ENCODE peak calls at places on chromosomes 1 and 21, in six cellular contexts. B, U, O, F, A and Q are unnamed samples.

GRCh38 chr21:45309069-45309521 is 21.4 kb upstream of the POFUT2 start:
- DNase-seq in B (peak; percentile 71), U (no peak), O (peak; percentile 83), F (no peak), A (peak; percentile 91), Q (peak; percentile 79)

GRCh38 chr1:67018574-67018973 is 35.4 kb downstream of the SLC35D1 start:
- DNase-seq in B (no peak), U (no peak), O (no peak), F (no peak), A (no peak), Q (peak; percentile 42)

GRCh38 chr1:156117414-156118174 is 3.1 kb downstream of the LMNA start:
- DNase-seq in B (peak; percentile 49), U (no peak), O (no peak), F (no peak), A (peak; percentile 60), Q (no peak)

GRCh38 chr1:154937051-154937987 is 800 bp upstream of the PMVK start:
- DNase-seq in B (peak; percentile 93), U (peak; percentile 81), O (peak; percentile 98), F (peak; percentile 92), A (peak; percentile 96), Q (peak; percentile 91)

GRCh38 chr1:1434131-1434811 is 1.2 kb upstream of the VWA1 start:
- DNase-seq in B (no peak), U (no peak), O (peak; percentile 26), F (no peak), A (peak; percentile 90), Q (peak; percentile 91)

GRCh38 chr21:45539046-45539795 is 3.0 kb downstream of the SLC19A1 start:
- DNase-seq in B (peak; percentile 81), U (no peak), O (no peak), F (no peak), A (peak; percentile 46), Q (no peak)

GRCh38 chr1:25026757-25027450 is 96.8 kb upstream of the RUNX3 start:
- DNase-seq in B (no peak), U (no peak), O (peak; percentile 62), F (no peak), A (no peak), Q (no peak)

GRCh38 chr1:193799948-193800690 is 613.7 kb upstream of the B3GALT2 start:
- DNase-seq in B (no peak), U (no peak), O (no peak), F (no peak), A (no peak), Q (peak; percentile 3)

GRCh38 chr1:242017580-242018233 is 18.8 kb upstream of the MAP1LC3C start:
- DNase-seq in B (no peak), U (no peak), O (peak; percentile 55), F (no peak), A (peak; percentile 61), Q (peak; percentile 57)

GRCh38 chr1:8439015-8439702 is 121.2 kb downstream of the SLC45A1 start:
- DNase-seq in B (peak; percentile 60), U (no peak), O (peak; percentile 93), F (peak; percentile 67), A (peak; percentile 93), Q (peak; percentile 95)

GRCh38 chr1:27571439-27572018 is 32.4 kb downstream of the AHDC1 start:
- DNase-seq in B (no peak), U (no peak), O (no peak), F (no peak), A (peak; percentile 78), Q (peak; percentile 78)

GRCh38 chr1:54464031-54464476 is 57.9 kb upstream of the SSBP3 start:
- DNase-seq in B (no peak), U (no peak), O (peak; percentile 23), F (no peak), A (no peak), Q (no peak)

GRCh38 chr1:205907794-205908193 is 35.5 kb downstream of the SLC26A9 start:
- DNase-seq in B (no peak), U (no peak), O (peak; percentile 61), F (no peak), A (no peak), Q (peak; percentile 75)

GRCh38 chr21:44998086-44998620 is 58.3 kb downstream of the SLX9 start:
- DNase-seq in B (no peak), U (no peak), O (no peak), F (no peak), A (peak; percentile 19), Q (no peak)

GRCh38 chr1:229070168-229070567 is 200.7 kb upstream of the RAB4A start:
- DNase-seq in B (no peak), U (peak; percentile 73), O (peak; percentile 32), F (peak; percentile 50), A (peak; percentile 90), Q (no peak)

GRCh38 chr1:32701421-32701911 is 1.1 kb downstream of the SYNC start:
- DNase-seq in B (peak; percentile 72), U (no peak), O (no peak), F (no peak), A (peak; percentile 68), Q (no peak)

GRCh38 chr1:198155253-198155652 is 1.5 kb upstream of the NEK7 start:
- DNase-seq in B (no peak), U (no peak), O (peak; percentile 75), F (no peak), A (no peak), Q (no peak)

GRCh38 chr1:71463144-71463543 is 382.3 kb upstream of the ZRANB2 start:
- DNase-seq in B (no peak), U (no peak), O (peak; percentile 0), F (no peak), A (no peak), Q (no peak)

GRCh38 chr1:71465093-71465492 is 384.3 kb upstream of the ZRANB2 start:
- DNase-seq in B (no peak), U (no peak), O (no peak), F (no peak), A (no peak), Q (no peak)

GRCh38 chr1:71462247-71462646 is 381.4 kb upstream of the ZRANB2 start:
- DNase-seq in B (no peak), U (no peak), O (no peak), F (no peak), A (no peak), Q (peak; percentile 49)

GRCh38 chr1:71461416-71461815 is 380.6 kb upstream of the ZRANB2 start:
- DNase-seq in B (no peak), U (no peak), O (no peak), F (peak; percentile 84), A (no peak), Q (no peak)

GRCh38 chr1:71464016-71464415 is 383.2 kb upstream of the ZRANB2 start:
- DNase-seq in B (no peak), U (no peak), O (no peak), F (no peak), A (no peak), Q (no peak)
- H3K4me3 ChIP-seq in B (no peak overlapping the region), U (no peak overlapping the region), O (no peak overlapping the region), F (no peak overlapping the region), A (no peak overlapping the region), Q (no peak overlapping the region)

GRCh38 chr1:81801834-81802531 is 1.2 kb downstream of the ADGRL2 start:
- DNase-seq in B (no peak), U (no peak), O (peak; percentile 66), F (no peak), A (peak; percentile 69), Q (peak; percentile 82)

GRCh38 chr1:81801032-81801833 is 499 bp downstream of the ADGRL2 start:
- DNase-seq in B (peak; percentile 54), U (no peak), O (peak; percentile 95), F (peak; percentile 31), A (peak; percentile 87), Q (peak; percentile 97)

GRCh38 chr1:81803423-81804103 is 2.8 kb downstream of the ADGRL2 start:
- DNase-seq in B (no peak), U (no peak), O (peak; percentile 32), F (no peak), A (no peak), Q (peak; percentile 88)

GRCh38 chr1:81804320-81804719 is 3.6 kb downstream of the ADGRL2 start:
- DNase-seq in B (no peak), U (no peak), O (no peak), F (no peak), A (no peak), Q (peak; percentile 67)

DNA sequence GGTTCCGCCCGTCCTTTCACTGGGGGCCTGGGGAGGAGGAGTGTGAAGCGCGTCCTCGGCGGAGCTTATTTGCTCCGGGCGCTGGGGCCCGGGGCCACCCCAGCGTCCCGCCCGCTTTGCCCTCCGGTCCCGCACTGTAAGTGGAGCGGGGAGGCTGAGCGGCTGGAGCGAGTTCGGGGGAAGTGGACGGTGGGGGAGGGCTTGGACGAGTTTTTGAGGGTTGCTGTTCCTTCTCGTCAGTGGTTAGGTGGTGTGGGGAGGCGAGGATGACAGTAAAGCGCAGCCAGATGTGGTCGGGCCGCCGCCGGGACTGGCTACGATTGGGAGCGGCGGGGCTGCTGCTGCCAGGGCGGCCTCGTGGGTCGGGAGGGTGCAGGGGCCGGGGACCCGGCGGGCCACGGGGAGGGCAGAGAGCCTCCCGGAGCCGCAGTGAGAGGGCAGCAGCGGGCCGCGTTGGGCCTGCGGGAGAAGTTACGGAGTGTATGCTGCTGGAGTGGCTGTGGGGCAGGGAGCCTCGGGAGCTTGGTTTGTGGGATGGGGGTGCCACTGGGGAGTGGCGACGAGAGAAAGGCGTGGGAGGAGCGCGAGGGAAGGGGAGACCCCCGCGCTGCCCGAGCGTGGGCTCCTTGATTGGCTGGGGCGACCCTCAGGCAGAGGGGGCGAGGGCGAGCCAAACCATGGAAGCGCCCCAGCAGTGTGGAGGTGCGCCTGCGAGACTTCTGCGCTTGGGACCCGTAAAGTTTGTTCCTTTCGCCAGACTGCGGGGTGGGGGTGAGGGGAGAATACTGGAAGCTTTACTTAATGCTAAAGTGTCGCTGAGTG is 2.1 kb downstream of the ADGRL2 start:
- DNase-seq in B (peak; percentile 55), U (no peak), O (peak; percentile 64), F (no peak), A (peak; percentile 90), Q (peak; percentile 73)
- H3K4me3 ChIP-seq in B (peak overlapping the region; percentile 63), U (peak overlapping the region; percentile 23), O (peak overlapping the region; percentile 77), F (no peak overlapping the region), A (peak overlapping the region; percentile 86), Q (peak overlapping the region; percentile 27)

DNA sequence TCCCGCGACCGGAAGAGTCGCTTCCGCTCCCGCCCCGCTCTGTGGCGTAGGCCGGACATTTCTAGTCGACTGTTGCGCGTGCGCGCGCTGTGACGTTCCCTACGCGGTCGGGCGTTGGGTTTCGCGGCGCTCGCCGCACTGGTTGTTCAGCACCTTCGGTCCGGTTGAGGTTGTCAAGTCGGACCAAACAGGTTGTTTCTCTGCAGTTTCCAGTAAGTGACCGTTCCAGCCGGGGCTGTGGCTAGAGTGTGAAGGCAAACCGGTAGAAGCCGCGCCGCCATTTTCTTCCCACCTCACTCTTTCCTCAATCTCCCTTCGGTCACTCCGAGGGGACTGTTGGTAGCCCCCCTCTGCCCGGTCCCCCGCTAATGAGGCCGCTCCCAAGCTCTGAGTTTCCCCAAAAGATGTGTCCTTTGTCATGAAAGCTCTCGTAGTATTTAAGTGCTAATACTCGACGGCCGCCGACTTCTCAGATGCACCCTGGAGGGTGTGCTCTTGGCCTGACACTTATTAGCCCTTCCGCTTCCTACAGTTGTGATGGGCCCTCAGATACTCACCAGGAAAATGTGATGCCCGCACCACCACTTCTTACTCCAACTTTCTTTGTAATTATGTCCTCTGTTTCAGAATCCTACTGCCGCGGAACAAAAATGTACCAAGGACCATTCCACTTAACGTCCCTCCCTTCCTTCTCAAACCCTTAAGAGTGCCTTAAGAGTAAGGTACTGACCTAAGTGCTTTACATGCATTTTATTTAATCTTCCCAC is 56.3 kb downstream of the TRAF5 start:
- DNase-seq in B (peak; percentile 93), U (peak; percentile 33), O (peak; percentile 96), F (peak; percentile 89), A (peak; percentile 98), Q (peak; percentile 98)
- H3K4me3 ChIP-seq in B (peak overlapping the region; percentile 62), U (peak overlapping the region; percentile 75), O (peak overlapping the region; percentile 72), F (peak overlapping the region; percentile 88), A (peak overlapping the region; percentile 97), Q (peak overlapping the region; percentile 67)

DNA sequence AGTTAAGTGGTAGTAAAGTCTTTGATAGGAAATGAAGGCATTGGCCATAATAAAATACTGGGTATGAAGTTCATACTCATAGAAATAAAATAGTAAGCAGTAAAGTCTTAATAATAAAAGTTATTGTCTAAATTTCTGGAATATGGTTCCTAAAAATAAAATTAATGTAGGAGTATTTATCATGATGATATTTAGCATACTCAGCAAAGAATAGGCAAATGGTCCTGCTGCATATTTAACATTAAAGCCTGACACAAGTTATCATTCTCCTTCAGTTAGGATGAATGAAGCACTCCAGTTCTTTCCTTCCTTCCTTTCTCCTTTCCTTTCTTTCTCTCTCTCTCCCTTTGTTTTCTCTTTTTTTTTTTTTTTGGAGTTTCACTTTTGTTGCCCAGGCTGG is 25.3 kb downstream of the PDZK1IP1 start:
- DNase-seq in B (no peak), U (no peak), O (no peak), F (no peak), A (no peak), Q (no peak)
- H3K4me3 ChIP-seq in B (no peak overlapping the region), U (no peak overlapping the region), O (no peak overlapping the region), F (no peak overlapping the region), A (no peak overlapping the region), Q (no peak overlapping the region)